ENCODE peak calls at places on chromosomes 16 and 17, in ten cellular contexts. Y is activated T-cell treated with anti-CD3 and anti-CD28 coated beads, Interleukin-2, amount 50 U/mL, for 72 hours; B is stomach; E is psoas muscle; U is AG04450; F is mesothelial cell of epicardium; S is stimulated activated CD4-positive, alpha-beta T cell treated with anti-CD3 and anti-CD28 coated beads, TNF-alpha, amount 100 ng/mL, for 24 hours; H is transverse colon; Z is nucleus accumbens; Q is breast epithelium. P is an unnamed sample.

GRCh38 chr16:81711609-81712329 is 67.3 kb upstream of the PLCG2 start:
- DNase-seq in Y (no peak), B (no peak), E (no peak), U (peak), F (no peak), S (no peak), H (peak), Z (no peak), Q (peak), P (peak)

GRCh38 chr17:12122091-12122490 is 101.4 kb downstream of the MAP2K4 start:
- DNase-seq in Y (no peak), B (no peak), E (no peak), U (no peak), F (no peak), S (no peak), H (no peak), Z (no peak), Q (no peak), P (no peak)

GRCh38 chr17:15441315-15441714 is 26.1 kb downstream of the CDRT4 start:
- DNase-seq in Y (no peak), B (no peak), E (no peak), U (no peak), F (no peak), S (no peak), H (no peak), Z (no peak), Q (no peak), P (no peak)

GRCh38 chr17:79006794-79007503 is 2.6 kb downstream of the CANT1 start:
- DNase-seq in Y (no peak), B (no peak), E (no peak), U (no peak), F (no peak), S (no peak), H (no peak), Z (no peak), Q (no peak), P (no peak)

GRCh38 chr17:48002920-48003685 is 32.2 kb downstream of the CDK5RAP3 start:
- DNase-seq in Y (no peak), B (no peak), E (no peak), U (no peak), F (no peak), S (no peak), H (no peak), Z (peak), Q (no peak), P (no peak)

GRCh38 chr17:42199411-42200011 is 5.2 kb upstream of the GHDC start:
- DNase-seq in Y (no peak), B (no peak), E (no peak), U (no peak), F (no peak), S (no peak), H (no peak), Z (no peak), Q (no peak), P (no peak)

GRCh38 chr16:56424791-56425438 is 430 bp downstream of the AMFR start:
- DNase-seq in Y (peak), B (no peak), E (peak), U (no peak), F (peak), S (no peak), H (peak), Z (no peak), Q (no peak), P (no peak)

GRCh38 chr17:5763595-5763994 is 179.3 kb upstream of the NLRP1 start:
- DNase-seq in Y (no peak), B (no peak), E (no peak), U (no peak), F (no peak), S (no peak), H (no peak), Z (no peak), Q (no peak), P (no peak)

GRCh38 chr17:57226793-57227192 is 29.5 kb upstream of the MSI2 start:
- DNase-seq in Y (no peak), B (no peak), E (no peak), U (no peak), F (no peak), S (no peak), H (no peak), Z (no peak), Q (no peak), P (no peak)

GRCh38 chr17:70074991-70075390 is at the start of gene KCNJ16:
- DNase-seq in Y (no peak), B (peak), E (no peak), U (no peak), F (no peak), S (no peak), H (peak), Z (no peak), Q (no peak), P (no peak)

GRCh38 chr16:49362230-49362629 is 11.4 kb upstream of the C16orf78 start:
- DNase-seq in Y (no peak), B (no peak), E (no peak), U (no peak), F (no peak), S (no peak), H (no peak), Z (no peak), Q (no peak), P (no peak)

GRCh38 chr17:76641501-76641900 is 2.1 kb downstream of the ST6GALNAC1 start:
- DNase-seq in Y (no peak), B (no peak), E (no peak), U (no peak), F (no peak), S (no peak), H (no peak), Z (no peak), Q (no peak), P (no peak)

GRCh38 chr16:86631441-86631840 is 53.1 kb downstream of the FOXL1 start:
- DNase-seq in Y (no peak), B (no peak), E (no peak), U (no peak), F (no peak), S (no peak), H (no peak), Z (no peak), Q (no peak), P (no peak)

GRCh38 chr17:82704886-82705285 is 6.4 kb upstream of the RAB40B start:
- DNase-seq in Y (no peak), B (no peak), E (no peak), U (no peak), F (no peak), S (no peak), H (no peak), Z (no peak), Q (no peak), P (no peak)

GRCh38 chr17:80667462-80668277 is 123.0 kb downstream of the RPTOR start:
- DNase-seq in Y (peak), B (no peak), E (no peak), U (no peak), F (no peak), S (no peak), H (no peak), Z (no peak), Q (no peak), P (no peak)

GRCh38 chr17:57577751-57578607 is 167.1 kb downstream of the CCDC182 start:
- DNase-seq in Y (no peak), B (no peak), E (peak), U (peak), F (no peak), S (no peak), H (no peak), Z (peak), Q (no peak), P (peak)

GRCh38 chr17:10743316-10744009 is 13.6 kb upstream of the TMEM220 start:
- DNase-seq in Y (no peak), B (no peak), E (no peak), U (no peak), F (no peak), S (no peak), H (no peak), Z (no peak), Q (no peak), P (no peak)

GRCh38 chr17:41907633-41908539 is 10.9 kb downstream of the ACLY start:
- DNase-seq in Y (no peak), B (no peak), E (no peak), U (no peak), F (no peak), S (no peak), H (peak), Z (no peak), Q (no peak), P (no peak)

GRCh38 chr16:79418588-79418987 is 181.9 kb downstream of the MAF start:
- DNase-seq in Y (no peak), B (no peak), E (no peak), U (no peak), F (no peak), S (no peak), H (no peak), Z (no peak), Q (no peak), P (no peak)

GRCh38 chr17:14038206-14038605 is 31.1 kb upstream of the COX10 start:
- DNase-seq in Y (no peak), B (no peak), E (no peak), U (no peak), F (no peak), S (no peak), H (no peak), Z (no peak), Q (no peak), P (no peak)

GRCh38 chr17:72378414-72379395 is 257.9 kb downstream of the SOX9 start:
- DNase-seq in Y (no peak), B (no peak), E (no peak), U (no peak), F (no peak), S (no peak), H (no peak), Z (peak), Q (no peak), P (peak)

GRCh38 chr17:60354223-60354622 is 37.7 kb downstream of the USP32 start:
- DNase-seq in Y (no peak), B (no peak), E (no peak), U (peak), F (no peak), S (no peak), H (no peak), Z (no peak), Q (no peak), P (no peak)

GRCh38 chr16:88613-89012 is 10.6 kb downstream of the MPG start:
- DNase-seq in Y (no peak), B (no peak), E (no peak), U (no peak), F (no peak), S (no peak), H (no peak), Z (no peak), Q (no peak), P (no peak)

GRCh38 chr17:17774009-17774881 is 62.5 kb downstream of the SREBF1 start:
- DNase-seq in Y (no peak), B (peak), E (peak), U (no peak), F (no peak), S (no peak), H (peak), Z (peak), Q (peak), P (no peak)

P was measured in Ammon's horn.